ENCODE peak calls at places on chromosome 3, in ten cellular contexts. One of them, this sample, is unnamed.

GRCh38 chr3:143901105-143901504 is 52.8 kb upstream of the SLC9A9 start:
- DNase-seq in adipocyte: peak
- DNase-seq in IMR-90: peak
- DNase-seq in astrocyte: peak
- DNase-seq in mesendoderm: no peak
- DNase-seq in neuronal stem cell: no peak
- DNase-seq in H9: no peak
- DNase-seq in GM23248: peak
- DNase-seq in H1: no peak
- DNase-seq in neural progenitor cell: no peak
- DNase-seq in this sample: peak

GRCh38 chr3:94146455-94146854 is 83.6 kb downstream of the NSUN3 start:
- DNase-seq in mesendoderm: no peak
- DNase-seq in H1: no peak
- DNase-seq in GM23248: peak
- DNase-seq in IMR-90: no peak
- DNase-seq in neuronal stem cell: no peak
- DNase-seq in adipocyte: no peak
- DNase-seq in H9: no peak
- DNase-seq in astrocyte: peak
- DNase-seq in neural progenitor cell: no peak
- DNase-seq in this sample: peak

GRCh38 chr3:197750396-197750831 is 731 bp downstream of the FYTTD1 start:
- DNase-seq in H1: peak
- DNase-seq in H9: peak
- DNase-seq in IMR-90: peak
- DNase-seq in neuronal stem cell: peak
- DNase-seq in astrocyte: peak
- DNase-seq in GM23248: peak
- DNase-seq in adipocyte: peak
- DNase-seq in mesendoderm: peak
- DNase-seq in neural progenitor cell: peak
- DNase-seq in this sample: peak

GRCh38 chr3:184320099-184320445 is 5.7 kb downstream of the EIF4G1 start:
- DNase-seq in adipocyte: peak
- DNase-seq in astrocyte: peak
- DNase-seq in H9: no peak
- DNase-seq in neural progenitor cell: no peak
- DNase-seq in mesendoderm: no peak
- DNase-seq in GM23248: peak
- DNase-seq in IMR-90: peak
- DNase-seq in H1: no peak
- DNase-seq in neuronal stem cell: no peak
- DNase-seq in this sample: peak

GRCh38 chr3:171251842-171252241 is 208.4 kb downstream of the TNIK start:
- DNase-seq in neuronal stem cell: no peak
- DNase-seq in H1: no peak
- DNase-seq in GM23248: no peak
- DNase-seq in IMR-90: no peak
- DNase-seq in astrocyte: no peak
- DNase-seq in mesendoderm: peak
- DNase-seq in adipocyte: no peak
- DNase-seq in neural progenitor cell: no peak
- DNase-seq in H9: no peak
- DNase-seq in this sample: no peak

GRCh38 chr3:188647237-188647636 is 493.3 kb downstream of the LPP start:
- DNase-seq in H9: no peak
- DNase-seq in GM23248: no peak
- DNase-seq in H1: no peak
- DNase-seq in adipocyte: no peak
- DNase-seq in neural progenitor cell: no peak
- DNase-seq in IMR-90: no peak
- DNase-seq in mesendoderm: no peak
- DNase-seq in neuronal stem cell: no peak
- DNase-seq in astrocyte: no peak
- DNase-seq in this sample: no peak

GRCh38 chr3:33360136-33360825 is 79.9 kb downstream of the UBP1 start:
- DNase-seq in H9: no peak
- DNase-seq in GM23248: peak
- DNase-seq in H1: no peak
- DNase-seq in neuronal stem cell: no peak
- DNase-seq in neural progenitor cell: no peak
- DNase-seq in adipocyte: peak
- DNase-seq in mesendoderm: no peak
- DNase-seq in astrocyte: peak
- DNase-seq in IMR-90: peak
- DNase-seq in this sample: peak

GRCh38 chr3:197807969-197808587 is 17.0 kb downstream of the LRCH3 start:
- DNase-seq in neural progenitor cell: no peak
- DNase-seq in GM23248: peak
- DNase-seq in H1: no peak
- DNase-seq in astrocyte: peak
- DNase-seq in mesendoderm: no peak
- DNase-seq in adipocyte: peak
- DNase-seq in H9: no peak
- DNase-seq in IMR-90: peak
- DNase-seq in neuronal stem cell: no peak
- DNase-seq in this sample: no peak

GRCh38 chr3:54891540-54891897 is 36.3 kb downstream of the LRTM1 start:
- DNase-seq in GM23248: peak
- DNase-seq in adipocyte: peak
- DNase-seq in neuronal stem cell: no peak
- DNase-seq in astrocyte: peak
- DNase-seq in H1: no peak
- DNase-seq in neural progenitor cell: peak
- DNase-seq in H9: peak
- DNase-seq in mesendoderm: peak
- DNase-seq in IMR-90: peak
- DNase-seq in this sample: peak

GRCh38 chr3:138948371-138949001 is 1.5 kb downstream of the FOXL2NB start:
- DNase-seq in H9: no peak
- DNase-seq in IMR-90: no peak
- DNase-seq in astrocyte: no peak
- DNase-seq in neural progenitor cell: no peak
- DNase-seq in mesendoderm: peak
- DNase-seq in neuronal stem cell: no peak
- DNase-seq in GM23248: no peak
- DNase-seq in adipocyte: no peak
- DNase-seq in H1: no peak
- DNase-seq in this sample: no peak

GRCh38 chr3:191051037-191051436 is 148.0 kb upstream of the OSTN start:
- DNase-seq in H9: no peak
- DNase-seq in GM23248: peak
- DNase-seq in neural progenitor cell: peak
- DNase-seq in mesendoderm: peak
- DNase-seq in IMR-90: peak
- DNase-seq in astrocyte: peak
- DNase-seq in adipocyte: peak
- DNase-seq in neuronal stem cell: peak
- DNase-seq in H1: no peak
- DNase-seq in this sample: peak

GRCh38 chr3:55405436-55405835 is 81.7 kb downstream of the WNT5A start:
- DNase-seq in astrocyte: no peak
- DNase-seq in adipocyte: no peak
- DNase-seq in IMR-90: peak
- DNase-seq in GM23248: peak
- DNase-seq in neuronal stem cell: no peak
- DNase-seq in mesendoderm: peak
- DNase-seq in H1: peak
- DNase-seq in H9: peak
- DNase-seq in neural progenitor cell: peak
- DNase-seq in this sample: peak

GRCh38 chr3:110528305-110529121 is 543.1 kb upstream of the NECTIN3 start:
- DNase-seq in mesendoderm: no peak
- DNase-seq in GM23248: no peak
- DNase-seq in H1: no peak
- DNase-seq in neural progenitor cell: no peak
- DNase-seq in neuronal stem cell: no peak
- DNase-seq in IMR-90: peak
- DNase-seq in astrocyte: no peak
- DNase-seq in adipocyte: peak
- DNase-seq in H9: no peak
- DNase-seq in this sample: no peak

GRCh38 chr3:170307998-170308398 is 49.5 kb upstream of the SKIL start:
- DNase-seq in mesendoderm: peak
- DNase-seq in astrocyte: peak
- DNase-seq in H9: no peak
- DNase-seq in H1: no peak
- DNase-seq in neural progenitor cell: no peak
- DNase-seq in GM23248: peak
- DNase-seq in IMR-90: peak
- DNase-seq in adipocyte: peak
- DNase-seq in neuronal stem cell: no peak
- DNase-seq in this sample: peak

GRCh38 chr3:194397757-194398312 is 1.2 kb downstream of the GP5 start:
- DNase-seq in neural progenitor cell: no peak
- DNase-seq in adipocyte: no peak
- DNase-seq in GM23248: no peak
- DNase-seq in astrocyte: peak
- DNase-seq in H9: peak
- DNase-seq in mesendoderm: no peak
- DNase-seq in neuronal stem cell: no peak
- DNase-seq in H1: no peak
- DNase-seq in IMR-90: no peak
- DNase-seq in this sample: no peak

GRCh38 chr3:16423298-16423697 is 90.2 kb downstream of the RFTN1 start:
- DNase-seq in GM23248: no peak
- DNase-seq in neural progenitor cell: no peak
- DNase-seq in H9: no peak
- DNase-seq in neuronal stem cell: no peak
- DNase-seq in IMR-90: no peak
- DNase-seq in astrocyte: no peak
- DNase-seq in mesendoderm: no peak
- DNase-seq in adipocyte: no peak
- DNase-seq in H1: no peak
- DNase-seq in this sample: no peak
- H3K9ac ChIP-seq in GM23248: no peak
- H3K9ac ChIP-seq in neural progenitor cell: no peak
- H3K9ac ChIP-seq in H9: no peak
- H3K9ac ChIP-seq in neuronal stem cell: no peak
- H3K9ac ChIP-seq in IMR-90: no peak
- H3K9ac ChIP-seq in astrocyte: no peak
- H3K9ac ChIP-seq in mesendoderm: no peak
- H3K9ac ChIP-seq in adipocyte: no peak
- H3K9ac ChIP-seq in H1: no peak
- H3K9ac ChIP-seq in this sample: no peak

DNA sequence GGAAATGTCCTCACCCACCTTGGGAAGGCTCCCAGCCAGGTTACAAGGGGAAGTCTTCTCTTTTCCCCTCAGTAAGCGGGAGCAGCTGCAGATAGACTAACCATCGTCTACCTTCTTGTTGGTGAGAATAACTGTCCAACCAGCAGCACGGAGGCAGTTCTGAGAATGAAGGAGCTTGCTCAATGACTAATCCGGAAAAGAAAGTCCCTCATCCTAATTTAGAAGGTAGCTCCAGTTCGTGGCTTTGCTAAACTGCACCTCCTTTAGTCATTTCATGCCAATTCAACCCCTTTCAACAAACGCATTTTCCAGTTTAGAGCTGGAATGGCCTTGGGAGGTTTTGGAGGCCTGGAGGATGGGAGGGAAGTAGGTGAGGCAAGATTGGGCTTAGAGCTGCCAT is 527.4 kb upstream of the PROK2 start:
- DNase-seq in mesendoderm: no peak
- DNase-seq in H9: no peak
- DNase-seq in neuronal stem cell: no peak
- DNase-seq in astrocyte: no peak
- DNase-seq in IMR-90: no peak
- DNase-seq in GM23248: peak
- DNase-seq in H1: no peak
- DNase-seq in adipocyte: peak
- DNase-seq in neural progenitor cell: no peak
- DNase-seq in this sample: no peak
- H3K9ac ChIP-seq in mesendoderm: no peak
- H3K9ac ChIP-seq in H9: no peak
- H3K9ac ChIP-seq in neuronal stem cell: no peak
- H3K9ac ChIP-seq in astrocyte: no peak
- H3K9ac ChIP-seq in IMR-90: no peak
- H3K9ac ChIP-seq in GM23248: no peak
- H3K9ac ChIP-seq in H1: no peak
- H3K9ac ChIP-seq in adipocyte: no peak
- H3K9ac ChIP-seq in neural progenitor cell: no peak
- H3K9ac ChIP-seq in this sample: no peak

GRCh38 chr3:49553690-49554634 is at the start of gene BSN:
- DNase-seq in H9: peak
- DNase-seq in neuronal stem cell: peak
- DNase-seq in H1: peak
- DNase-seq in adipocyte: peak
- DNase-seq in GM23248: peak
- DNase-seq in neural progenitor cell: peak
- DNase-seq in astrocyte: peak
- DNase-seq in mesendoderm: peak
- DNase-seq in IMR-90: peak
- DNase-seq in this sample: peak

GRCh38 chr3:49556500-49557275 is 2.4 kb downstream of the BSN start:
- DNase-seq in H1: no peak
- DNase-seq in GM23248: no peak
- DNase-seq in neuronal stem cell: no peak
- DNase-seq in astrocyte: no peak
- DNase-seq in mesendoderm: no peak
- DNase-seq in neural progenitor cell: no peak
- DNase-seq in adipocyte: no peak
- DNase-seq in H9: no peak
- DNase-seq in IMR-90: no peak
- DNase-seq in this sample: no peak

GRCh38 chr3:49553320-49553689 is 972 bp upstream of the BSN start:
- DNase-seq in adipocyte: peak
- DNase-seq in H9: no peak
- DNase-seq in IMR-90: peak
- DNase-seq in neuronal stem cell: no peak
- DNase-seq in mesendoderm: peak
- DNase-seq in neural progenitor cell: no peak
- DNase-seq in astrocyte: no peak
- DNase-seq in H1: no peak
- DNase-seq in GM23248: peak
- DNase-seq in this sample: no peak

GRCh38 chr3:49552087-49552486 is 2.2 kb upstream of the BSN start:
- DNase-seq in H9: no peak
- DNase-seq in H1: no peak
- DNase-seq in astrocyte: no peak
- DNase-seq in GM23248: no peak
- DNase-seq in IMR-90: no peak
- DNase-seq in neural progenitor cell: no peak
- DNase-seq in neuronal stem cell: no peak
- DNase-seq in adipocyte: no peak
- DNase-seq in mesendoderm: no peak
- DNase-seq in this sample: no peak

GRCh38 chr3:49554639-49555265 is 475 bp downstream of the BSN start:
- DNase-seq in neural progenitor cell: peak
- DNase-seq in IMR-90: peak
- DNase-seq in GM23248: no peak
- DNase-seq in H9: peak
- DNase-seq in neuronal stem cell: peak
- DNase-seq in H1: peak
- DNase-seq in astrocyte: no peak
- DNase-seq in adipocyte: peak
- DNase-seq in mesendoderm: peak
- DNase-seq in this sample: peak
- H3K9ac ChIP-seq in neural progenitor cell: no peak
- H3K9ac ChIP-seq in IMR-90: no peak
- H3K9ac ChIP-seq in GM23248: no peak
- H3K9ac ChIP-seq in H9: no peak
- H3K9ac ChIP-seq in neuronal stem cell: peak
- H3K9ac ChIP-seq in H1: peak
- H3K9ac ChIP-seq in astrocyte: no peak
- H3K9ac ChIP-seq in adipocyte: no peak
- H3K9ac ChIP-seq in mesendoderm: peak
- H3K9ac ChIP-seq in this sample: no peak

GRCh38 chr3:40232626-40233025 is 76.9 kb upstream of the EIF1B start:
- DNase-seq in adipocyte: no peak
- DNase-seq in H1: no peak
- DNase-seq in H9: no peak
- DNase-seq in mesendoderm: no peak
- DNase-seq in neuronal stem cell: no peak
- DNase-seq in astrocyte: no peak
- DNase-seq in IMR-90: no peak
- DNase-seq in GM23248: no peak
- DNase-seq in neural progenitor cell: no peak
- DNase-seq in this sample: no peak
- H3K9ac ChIP-seq in adipocyte: no peak
- H3K9ac ChIP-seq in H1: no peak
- H3K9ac ChIP-seq in H9: no peak
- H3K9ac ChIP-seq in mesendoderm: no peak
- H3K9ac ChIP-seq in neuronal stem cell: no peak
- H3K9ac ChIP-seq in astrocyte: no peak
- H3K9ac ChIP-seq in IMR-90: no peak
- H3K9ac ChIP-seq in GM23248: no peak
- H3K9ac ChIP-seq in neural progenitor cell: no peak
- H3K9ac ChIP-seq in this sample: no peak